ENCODE peak calls at places on chromosomes 2 and 18, in six cellular contexts. W, X, P, H, N and Q are unnamed samples.

GRCh38 chr2:223929575-223930001 is 15.5 kb downstream of the WDFY1 start:
- DNase-seq in W (no peak), X (no peak), P (no peak), H (no peak), N (no peak), Q (no peak)

GRCh38 chr18:50298443-50299284 is 11.2 kb upstream of the CXXC1 start:
- DNase-seq in W (no peak), X (no peak), P (no peak), H (no peak), N (no peak), Q (no peak)

GRCh38 chr18:295756-296155 is 27.9 kb upstream of the THOC1 start:
- DNase-seq in W (no peak), X (no peak), P (no peak), H (no peak), N (no peak), Q (no peak)

GRCh38 chr18:73979742-73980141 is 167.9 kb downstream of the FBXO15 start:
- DNase-seq in W (peak; percentile 24), X (peak; percentile 12), P (no peak), H (no peak), N (no peak), Q (peak; percentile 68)

GRCh38 chr2:61943251-61943650 is 37.8 kb downstream of the COMMD1 start:
- DNase-seq in W (no peak), X (no peak), P (no peak), H (no peak), N (no peak), Q (no peak)

GRCh38 chr2:203455209-203455608 is 79.9 kb downstream of the RAPH1 start:
- DNase-seq in W (no peak), X (no peak), P (no peak), H (no peak), N (no peak), Q (no peak)

GRCh38 chr18:61764381-61764780 is 128.4 kb downstream of the RNF152 start:
- DNase-seq in W (no peak), X (no peak), P (no peak), H (no peak), N (no peak), Q (no peak)

GRCh38 chr2:177783091-177783490 is 289.5 kb downstream of the PDE11A start:
- DNase-seq in W (no peak), X (no peak), P (no peak), H (no peak), N (no peak), Q (no peak)

GRCh38 chr2:18959200-18959599 is 369.8 kb upstream of the NT5C1B start:
- DNase-seq in W (no peak), X (no peak), P (no peak), H (no peak), N (no peak), Q (no peak)

GRCh38 chr2:221495766-221496165 is 76.3 kb downstream of the EPHA4 start:
- DNase-seq in W (no peak), X (no peak), P (no peak), H (peak; percentile 18), N (no peak), Q (no peak)

GRCh38 chr2:40360652-40361051 is 91.2 kb downstream of the SLC8A1 start:
- DNase-seq in W (no peak), X (no peak), P (no peak), H (no peak), N (no peak), Q (no peak)

GRCh38 chr2:212815453-212815852 is 276.9 kb upstream of the ERBB4 start:
- DNase-seq in W (no peak), X (no peak), P (no peak), H (no peak), N (no peak), Q (no peak)

GRCh38 chr2:151808258-151809072 is 19.8 kb downstream of the ARL5A start:
- DNase-seq in W (no peak), X (peak; percentile 34), P (no peak), H (no peak), N (no peak), Q (no peak)

GRCh38 chr18:49666045-49666444 is 104.2 kb downstream of the LIPG start:
- DNase-seq in W (no peak), X (peak; percentile 53), P (no peak), H (no peak), N (no peak), Q (no peak)

GRCh38 chr2:239361311-239361642 is 39.5 kb downstream of the HDAC4 start:
- DNase-seq in W (no peak), X (no peak), P (peak; percentile 32), H (no peak), N (no peak), Q (no peak)

GRCh38 chr2:106638043-106638442 is 150.9 kb downstream of the CD8B2 start:
- DNase-seq in W (no peak), X (peak; percentile 12), P (peak; percentile 44), H (no peak), N (no peak), Q (no peak)

GRCh38 chr2:240789051-240789453 is 31.0 kb downstream of the KIF1A start:
- DNase-seq in W (no peak), X (no peak), P (no peak), H (no peak), N (no peak), Q (no peak)

GRCh38 chr2:20596193-20596972 is 54.5 kb downstream of the HS1BP3 start:
- DNase-seq in W (no peak), X (no peak), P (no peak), H (no peak), N (no peak), Q (no peak)

GRCh38 chr2:20353597-20353996 is 3.0 kb upstream of the PUM2 start:
- DNase-seq in W (no peak), X (no peak), P (peak; percentile 6), H (no peak), N (no peak), Q (no peak)

GRCh38 chr2:196336715-196337617 is 165.6 kb upstream of the STK17B start:
- DNase-seq in W (no peak), X (peak; percentile 56), P (peak; percentile 32), H (no peak), N (no peak), Q (peak; percentile 53)

GRCh38 chr18:711330-711692 is 1.1 kb downstream of the ENOSF1 start:
- DNase-seq in W (no peak), X (peak; percentile 29), P (no peak), H (no peak), N (no peak), Q (no peak)

GRCh38 chr2:14634223-14634884 is 1.8 kb downstream of the LRATD1 start:
- DNase-seq in W (peak; percentile 81), X (peak; percentile 9), P (peak; percentile 89), H (peak; percentile 77), N (peak; percentile 70), Q (no peak)

GRCh38 chr2:18118703-18119102 is 240.2 kb downstream of the KCNS3 start:
- DNase-seq in W (no peak), X (no peak), P (no peak), H (no peak), N (no peak), Q (no peak)

GRCh38 chr2:60549250-60550150 is 4.0 kb downstream of the BCL11A start:
- DNase-seq in W (no peak), X (peak; percentile 29), P (peak; percentile 69), H (no peak), N (peak; percentile 21), Q (no peak)

DNA sequence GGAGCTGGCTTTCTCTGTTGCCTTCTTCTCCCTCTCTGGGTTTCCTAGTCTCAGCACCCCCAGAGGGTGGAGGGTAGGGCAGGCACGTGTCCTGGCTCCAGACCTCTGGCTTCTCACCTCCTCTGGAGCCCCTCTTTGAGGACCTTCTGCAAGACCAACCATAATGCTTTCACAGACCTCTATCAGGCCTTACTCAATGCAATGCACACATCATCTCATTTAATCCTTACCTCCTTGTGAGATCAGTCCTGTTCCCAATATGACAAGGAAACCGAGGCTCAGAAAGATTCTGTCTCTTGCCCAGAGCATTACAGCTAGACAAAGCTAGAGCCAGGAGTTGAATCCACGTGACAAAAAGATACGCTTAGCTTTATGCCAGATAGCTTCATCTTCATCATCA is 8.2 kb downstream of the ATOH8 start:
- DNase-seq in W (no peak), X (no peak), P (no peak), H (no peak), N (no peak), Q (no peak)
- H3K27me3 ChIP-seq in W (no peaks in the 10 kb centered on the region), X (no peaks in the 10 kb centered on the region), P (no peaks in the 10 kb centered on the region), H (peaks cover 3% of the 10 kb centered on the region), N (no peaks in the 10 kb centered on the region), Q (no peaks in the 10 kb centered on the region)

DNA sequence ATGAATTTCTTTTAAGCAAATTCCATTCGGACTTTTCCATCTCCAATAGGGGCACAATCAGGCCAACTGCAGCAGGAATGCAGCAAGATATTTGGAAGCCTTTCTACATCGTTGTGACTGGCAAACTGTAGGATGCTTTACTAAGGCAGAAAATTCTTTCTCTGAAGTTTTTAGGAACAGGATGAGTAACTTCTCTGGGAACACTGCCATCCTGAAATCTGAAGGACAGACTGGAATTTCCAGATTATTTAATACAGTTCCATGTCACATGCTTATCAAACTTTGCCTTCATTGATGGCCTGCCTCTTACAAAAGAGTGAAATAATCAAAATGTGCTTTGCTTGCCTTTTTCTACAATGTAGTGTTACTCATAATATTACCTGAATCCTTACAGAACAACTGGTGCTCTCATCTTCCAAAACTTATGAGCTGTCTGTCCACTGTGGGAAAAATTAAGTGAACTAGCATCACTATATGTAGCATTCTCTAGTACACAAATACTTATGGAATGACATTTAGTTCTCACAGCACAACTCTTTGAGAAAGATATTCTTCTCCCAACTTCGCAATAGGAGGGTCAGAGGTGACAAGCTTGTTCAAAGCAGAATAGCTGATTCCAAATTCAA is 32.0 kb upstream of the MAP2 start:
- DNase-seq in W (no peak), X (no peak), P (no peak), H (no peak), N (no peak), Q (no peak)
- H3K27me3 ChIP-seq in W (no peaks in the 10 kb centered on the region), X (peaks cover 33% of the 10 kb centered on the region), P (no peaks in the 10 kb centered on the region), H (no peaks in the 10 kb centered on the region), N (no peaks in the 10 kb centered on the region), Q (no peaks in the 10 kb centered on the region)

GRCh38 chr2:157929871-157930667 is 53.9 kb upstream of the ACVR1 start:
- DNase-seq in W (no peak), X (no peak), P (no peak), H (no peak), N (no peak), Q (no peak)
- H3K27me3 ChIP-seq in W (no peaks in the 10 kb centered on the region), X (no peaks in the 10 kb centered on the region), P (no peaks in the 10 kb centered on the region), H (peaks cover 31% of the 10 kb centered on the region), N (no peaks in the 10 kb centered on the region), Q (no peaks in the 10 kb centered on the region)

GRCh38 chr18:75049455-75049789 is 159.5 kb downstream of the PTGR3 start:
- DNase-seq in W (no peak), X (no peak), P (no peak), H (no peak), N (no peak), Q (no peak)

GRCh38 chr18:75053028-75053624 is 155.8 kb downstream of the PTGR3 start:
- DNase-seq in W (no peak), X (no peak), P (no peak), H (no peak), N (no peak), Q (no peak)

GRCh38 chr18:75048776-75049454 is 160.0 kb downstream of the PTGR3 start:
- DNase-seq in W (no peak), X (no peak), P (no peak), H (no peak), N (no peak), Q (no peak)

GRCh38 chr18:75052475-75052874 is 156.5 kb downstream of the PTGR3 start:
- DNase-seq in W (no peak), X (no peak), P (peak; percentile 91), H (no peak), N (no peak), Q (no peak)

DNA sequence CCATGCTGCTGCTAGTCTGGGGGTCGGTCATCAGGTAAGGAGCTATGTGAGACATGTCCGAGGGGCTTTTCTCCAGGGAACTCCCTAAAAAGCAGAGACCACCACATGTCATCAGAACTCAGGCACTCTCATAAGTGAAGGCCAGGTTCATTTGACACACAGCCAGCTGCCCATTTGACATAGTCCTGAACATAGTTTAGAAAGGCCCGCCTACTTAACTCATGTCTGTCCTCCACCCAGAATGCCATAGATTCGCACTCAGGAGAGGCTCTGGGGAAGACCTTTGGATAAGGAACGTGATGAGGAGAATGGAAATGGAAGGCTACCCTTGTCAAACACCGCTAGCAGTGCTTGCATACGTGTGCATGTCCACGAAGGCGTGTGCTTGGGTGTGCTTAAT is 157.2 kb downstream of the PTGR3 start:
- DNase-seq in W (no peak), X (no peak), P (no peak), H (no peak), N (no peak), Q (no peak)
- H3K27me3 ChIP-seq in W (no peaks in the 10 kb centered on the region), X (no peaks in the 10 kb centered on the region), P (no peaks in the 10 kb centered on the region), H (no peaks in the 10 kb centered on the region), N (no peaks in the 10 kb centered on the region), Q (no peaks in the 10 kb centered on the region)